ENCODE peak calls at places on chromosomes 6 and 20, in five cellular contexts. One of them, this sample, is unnamed.

GRCh38 chr20:2052741-2053140 is 48.9 kb upstream of the STK35 start:
- DNase-seq in mammary epithelial cell: no peak
- DNase-seq in upper lobe of right lung: no peak
- DNase-seq in spleen: no peak
- DNase-seq in sigmoid colon: no peak
- DNase-seq in this sample: no peak

GRCh38 chr20:32945710-32946221 is 58.5 kb downstream of the SUN5 start:
- DNase-seq in mammary epithelial cell: peak; percentile 4
- DNase-seq in upper lobe of right lung: no peak
- DNase-seq in spleen: no peak
- DNase-seq in sigmoid colon: no peak
- DNase-seq in this sample: peak; percentile 5

GRCh38 chr6:166206510-166207389 is 39.1 kb upstream of the TBXT start:
- DNase-seq in mammary epithelial cell: no peak
- DNase-seq in upper lobe of right lung: no peak
- DNase-seq in spleen: no peak
- DNase-seq in sigmoid colon: no peak
- DNase-seq in this sample: no peak

GRCh38 chr20:35901678-35902544 is 52.4 kb downstream of the SCAND1 start:
- DNase-seq in mammary epithelial cell: peak; percentile 78
- DNase-seq in upper lobe of right lung: no peak
- DNase-seq in spleen: no peak
- DNase-seq in sigmoid colon: no peak
- DNase-seq in this sample: peak; percentile 59

GRCh38 chr20:15561707-15562106 is 1011.5 kb downstream of the KIF16B start:
- DNase-seq in mammary epithelial cell: no peak
- DNase-seq in upper lobe of right lung: no peak
- DNase-seq in spleen: no peak
- DNase-seq in sigmoid colon: no peak
- DNase-seq in this sample: no peak

GRCh38 chr6:124819340-124819739 is 142.9 kb upstream of the RNF217 start:
- DNase-seq in mammary epithelial cell: no peak
- DNase-seq in upper lobe of right lung: no peak
- DNase-seq in spleen: no peak
- DNase-seq in sigmoid colon: no peak
- DNase-seq in this sample: no peak

GRCh38 chr6:56856036-56856580 is 98.8 kb upstream of the BEND6 start:
- DNase-seq in mammary epithelial cell: no peak
- DNase-seq in upper lobe of right lung: no peak
- DNase-seq in spleen: no peak
- DNase-seq in sigmoid colon: no peak
- DNase-seq in this sample: no peak

GRCh38 chr6:169723991-169724553 is at the start of gene PHF10:
- DNase-seq in mammary epithelial cell: no peak
- DNase-seq in upper lobe of right lung: peak; percentile 73
- DNase-seq in spleen: peak; percentile 89
- DNase-seq in sigmoid colon: no peak
- DNase-seq in this sample: no peak

GRCh38 chr6:27505209-27506027 is 32.5 kb upstream of the ZNF184 start:
- DNase-seq in mammary epithelial cell: peak; percentile 91
- DNase-seq in upper lobe of right lung: no peak
- DNase-seq in spleen: no peak
- DNase-seq in sigmoid colon: peak; percentile 77
- DNase-seq in this sample: no peak

GRCh38 chr6:7146079-7146828 is 38.5 kb downstream of the RREB1 start:
- DNase-seq in mammary epithelial cell: peak; percentile 56
- DNase-seq in upper lobe of right lung: peak; percentile 80
- DNase-seq in spleen: peak; percentile 85
- DNase-seq in sigmoid colon: peak; percentile 85
- DNase-seq in this sample: no peak

GRCh38 chr6:18166314-18167007 is 11.2 kb downstream of the KDM1B start:
- DNase-seq in mammary epithelial cell: no peak
- DNase-seq in upper lobe of right lung: no peak
- DNase-seq in spleen: no peak
- DNase-seq in sigmoid colon: no peak
- DNase-seq in this sample: peak; percentile 52

GRCh38 chr20:35306931-35307517 is 14.8 kb upstream of the FAM83C start:
- DNase-seq in mammary epithelial cell: peak; percentile 63
- DNase-seq in upper lobe of right lung: no peak
- DNase-seq in spleen: no peak
- DNase-seq in sigmoid colon: no peak
- DNase-seq in this sample: no peak

GRCh38 chr6:80425089-80425823 is 318.8 kb downstream of the BCKDHB start:
- DNase-seq in mammary epithelial cell: peak; percentile 59
- DNase-seq in upper lobe of right lung: no peak
- DNase-seq in spleen: no peak
- DNase-seq in sigmoid colon: no peak
- DNase-seq in this sample: peak; percentile 99
- TF ChIP-seq CTCF in mammary epithelial cell: no peak
- TF ChIP-seq CTCF in upper lobe of right lung: peak; percentile 7
- TF ChIP-seq CTCF in spleen: no peak
- TF ChIP-seq CTCF in sigmoid colon: no peak
- TF ChIP-seq CTCF in this sample: no peak

GRCh38 chr20:382291-383115 is 1.9 kb downstream of the TRIB3 start:
- DNase-seq in mammary epithelial cell: peak; percentile 56
- DNase-seq in upper lobe of right lung: no peak
- DNase-seq in spleen: peak; percentile 82
- DNase-seq in sigmoid colon: no peak
- DNase-seq in this sample: no peak
- H3K4me3 ChIP-seq in mammary epithelial cell: peak overlapping the region; percentile 39
- H3K4me3 ChIP-seq in upper lobe of right lung: peak overlapping the region; percentile 82
- H3K4me3 ChIP-seq in spleen: peak overlapping the region; percentile 86
- H3K4me3 ChIP-seq in sigmoid colon: no peak overlapping the region
- H3K4me3 ChIP-seq in this sample: peak overlapping the region; percentile 89

GRCh38 chr6:40536442-40536841 is 50.7 kb downstream of the LRFN2 start:
- DNase-seq in mammary epithelial cell: no peak
- DNase-seq in upper lobe of right lung: no peak
- DNase-seq in spleen: peak; percentile 69
- DNase-seq in sigmoid colon: no peak
- DNase-seq in this sample: no peak
- TF ChIP-seq CTCF in mammary epithelial cell: peak; percentile 6
- TF ChIP-seq CTCF in upper lobe of right lung: no peak
- TF ChIP-seq CTCF in spleen: no peak
- TF ChIP-seq CTCF in sigmoid colon: no peak
- TF ChIP-seq CTCF in this sample: peak; percentile 13

GRCh38 chr6:111088668-111089003 is 1.3 kb downstream of the SLC16A10 start:
- DNase-seq in mammary epithelial cell: no peak
- DNase-seq in upper lobe of right lung: no peak
- DNase-seq in spleen: no peak
- DNase-seq in sigmoid colon: no peak
- DNase-seq in this sample: no peak
- H3K4me3 ChIP-seq in mammary epithelial cell: no peak overlapping the region
- H3K4me3 ChIP-seq in upper lobe of right lung: peak overlapping the region; percentile 59
- H3K4me3 ChIP-seq in spleen: peak overlapping the region; percentile 68
- H3K4me3 ChIP-seq in sigmoid colon: peak overlapping the region; percentile 53
- H3K4me3 ChIP-seq in this sample: no peak overlapping the region

GRCh38 chr20:54197621-54198604 is 10.0 kb upstream of the PFDN4 start:
- DNase-seq in mammary epithelial cell: peak; percentile 78
- DNase-seq in upper lobe of right lung: no peak
- DNase-seq in spleen: no peak
- DNase-seq in sigmoid colon: no peak
- DNase-seq in this sample: peak; percentile 56
- TF ChIP-seq CTCF in mammary epithelial cell: peak; percentile 64
- TF ChIP-seq CTCF in upper lobe of right lung: no peak
- TF ChIP-seq CTCF in spleen: no peak
- TF ChIP-seq CTCF in sigmoid colon: no peak
- TF ChIP-seq CTCF in this sample: peak; percentile 57

DNA sequence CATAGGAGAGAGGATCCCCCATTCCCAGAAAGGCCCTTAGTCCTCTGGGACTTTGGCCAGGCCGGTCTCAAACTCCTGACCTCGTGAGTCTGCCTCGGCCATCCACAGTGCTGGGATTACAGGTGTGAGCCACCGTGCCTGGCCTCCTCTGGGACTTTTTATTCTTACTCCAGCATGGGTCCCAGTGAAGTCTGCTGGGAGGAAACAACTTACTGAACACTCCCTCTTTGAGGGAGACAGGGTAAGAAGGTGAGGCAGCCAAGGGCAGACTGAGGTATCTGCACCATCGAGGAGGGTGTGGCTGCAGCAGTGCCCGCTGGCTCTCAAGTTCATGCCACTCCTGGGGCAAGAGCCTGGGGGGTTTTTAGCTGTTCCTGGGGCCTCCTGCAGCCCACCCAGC is 2.4 kb downstream of the BAK1 start:
- DNase-seq in mammary epithelial cell: no peak
- DNase-seq in upper lobe of right lung: no peak
- DNase-seq in spleen: peak; percentile 75
- DNase-seq in sigmoid colon: no peak
- DNase-seq in this sample: no peak
- H3K4me3 ChIP-seq in mammary epithelial cell: no peak overlapping the region
- H3K4me3 ChIP-seq in upper lobe of right lung: no peak overlapping the region
- H3K4me3 ChIP-seq in spleen: peak overlapping the region; percentile 96
- H3K4me3 ChIP-seq in sigmoid colon: no peak overlapping the region
- H3K4me3 ChIP-seq in this sample: no peak overlapping the region

GRCh38 chr6:15530411-15530810 is 132.4 kb downstream of the DTNBP1 start:
- DNase-seq in mammary epithelial cell: no peak
- DNase-seq in upper lobe of right lung: no peak
- DNase-seq in spleen: no peak
- DNase-seq in sigmoid colon: no peak
- DNase-seq in this sample: no peak
- TF ChIP-seq CTCF in mammary epithelial cell: no peak
- TF ChIP-seq CTCF in upper lobe of right lung: no peak
- TF ChIP-seq CTCF in spleen: no peak
- TF ChIP-seq CTCF in sigmoid colon: no peak
- TF ChIP-seq CTCF in this sample: no peak

DNA sequence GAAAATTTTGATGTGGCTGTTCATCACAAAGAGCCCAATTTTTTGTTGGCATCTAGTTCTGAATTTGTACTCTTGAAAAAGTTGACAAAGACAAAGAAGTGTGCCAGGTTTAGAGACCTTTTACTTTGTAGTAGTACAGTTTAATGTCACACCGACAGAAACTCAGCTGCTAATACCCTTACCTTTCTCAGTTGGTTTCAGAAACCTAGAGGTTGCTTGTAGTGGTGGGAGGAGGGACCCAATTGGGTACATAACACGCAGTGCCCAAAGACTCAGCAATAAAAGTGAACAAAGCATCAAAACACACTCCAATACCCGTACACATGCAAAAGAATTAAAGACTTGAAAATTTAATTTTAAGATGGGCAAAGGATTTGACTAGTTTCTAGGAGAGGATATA is 203.7 kb downstream of the CDKAL1 start:
- DNase-seq in mammary epithelial cell: no peak
- DNase-seq in upper lobe of right lung: no peak
- DNase-seq in spleen: no peak
- DNase-seq in sigmoid colon: no peak
- DNase-seq in this sample: no peak
- H3K4me3 ChIP-seq in mammary epithelial cell: no peak overlapping the region
- H3K4me3 ChIP-seq in upper lobe of right lung: no peak overlapping the region
- H3K4me3 ChIP-seq in spleen: no peak overlapping the region
- H3K4me3 ChIP-seq in sigmoid colon: no peak overlapping the region
- H3K4me3 ChIP-seq in this sample: no peak overlapping the region

GRCh38 chr6:130282234-130282995 is 59.7 kb upstream of the SAMD3 start:
- DNase-seq in mammary epithelial cell: peak; percentile 8
- DNase-seq in upper lobe of right lung: no peak
- DNase-seq in spleen: no peak
- DNase-seq in sigmoid colon: no peak
- DNase-seq in this sample: peak; percentile 8
- TF ChIP-seq CTCF in mammary epithelial cell: peak; percentile 56
- TF ChIP-seq CTCF in upper lobe of right lung: peak; percentile 20
- TF ChIP-seq CTCF in spleen: no peak
- TF ChIP-seq CTCF in sigmoid colon: no peak
- TF ChIP-seq CTCF in this sample: peak; percentile 56